ENCODE peak calls at places on chromosomes 2 and 18, in five cellular contexts. Y is H54; Q is stimulated activated CD8-positive, alpha-beta memory T cell treated with anti-CD3 and anti-CD28 coated beads, Interleukin-12 subunit alpha, Interleukin-12 subunit beta, amount 100 ng/mL, for 4 hours; R is bronchial epithelial cell; L is GM10248. W is an unnamed sample.

GRCh38 chr2:28401-28975 is 17.8 kb downstream of the FAM110C start:
- DNase-seq in Q (no peak), Y (no peak), L (no peak), R (no peak), W (no peak)

GRCh38 chr2:156518160-156518559 is 82.0 kb downstream of the GPD2 start:
- DNase-seq in R (no peak), Y (no peak), L (no peak), Q (no peak), W (no peak)

GRCh38 chr2:134174711-134175110 is 79.2 kb upstream of the MGAT5 start:
- DNase-seq in Q (no peak), L (no peak), Y (no peak), R (no peak), W (no peak)

GRCh38 chr2:159900343-159900742 is 102.3 kb upstream of the CD302 start:
- DNase-seq in R (no peak), Y (no peak), L (no peak), Q (no peak), W (no peak)

GRCh38 chr2:67260348-67261277 is 136.5 kb upstream of the ETAA1 start:
- DNase-seq in Q (no peak), Y (peak), R (peak), L (no peak), W (no peak)

GRCh38 chr2:20104900-20105545 is 53.6 kb upstream of the LAPTM4A start:
- DNase-seq in Q (no peak), L (no peak), R (no peak), Y (no peak), W (no peak)

GRCh38 chr2:3535467-3535793 is 16.1 kb upstream of the ADI1 start:
- DNase-seq in Q (no peak), R (no peak), Y (no peak), L (no peak), W (no peak)

GRCh38 chr2:161424179-161424763 is 8.2 kb downstream of the TBR1 start:
- DNase-seq in L (no peak), R (no peak), Q (no peak), Y (no peak), W (no peak)

GRCh38 chr18:61894751-61895524 is 2.1 kb upstream of the RNF152 start:
- DNase-seq in L (no peak), Y (no peak), Q (no peak), R (no peak), W (no peak)

GRCh38 chr18:49944681-49945080 is 131.3 kb upstream of the ACAA2 start:
- DNase-seq in R (no peak), Y (no peak), L (no peak), Q (no peak), W (no peak)

GRCh38 chr2:237693281-237694039 is 66.1 kb downstream of the LRRFIP1 start:
- DNase-seq in R (peak), Y (no peak), Q (no peak), L (no peak), W (no peak)

GRCh38 chr2:138028538-138028937 is 64.3 kb downstream of the HNMT start:
- DNase-seq in R (no peak), Q (no peak), L (no peak), Y (no peak), W (no peak)

GRCh38 chr2:241150660-241151530 is 628 bp downstream of the PPP1R7 start:
- DNase-seq in Y (no peak), R (peak), L (no peak), Q (no peak), W (no peak)

GRCh38 chr2:196653843-196654242 is 14.3 kb downstream of the CCDC150 start:
- DNase-seq in Y (no peak), R (no peak), L (no peak), Q (no peak), W (no peak)

GRCh38 chr2:208255557-208256106 is 761 bp upstream of the IDH1 start:
- DNase-seq in R (no peak), Q (no peak), Y (no peak), L (no peak), W (no peak)

GRCh38 chr2:232597362-232598079 is 35.9 kb upstream of the EFHD1 start:
- DNase-seq in Q (no peak), L (no peak), R (no peak), Y (no peak), W (no peak)

W was measured in esophagus squamous epithelium.